ENCODE peak calls at places on chromosome 3, in eight cellular contexts. One of them, this sample, is unnamed.

GRCh38 chr3:179146911-179147570 is 1.1 kb upstream of the PIK3CA start:
- DNase-seq in pancreas: no peak
- DNase-seq in HepG2: peak
- DNase-seq in mammary epithelial cell: peak
- DNase-seq in HFF-Myc: peak
- DNase-seq in AG09319: no peak
- DNase-seq in GM06990: peak
- DNase-seq in fibroblast of lung: peak
- DNase-seq in this sample: peak

GRCh38 chr3:38853021-38853420 is 37.0 kb upstream of the SCN10A start:
- DNase-seq in GM06990: no peak
- DNase-seq in HFF-Myc: no peak
- DNase-seq in HepG2: no peak
- DNase-seq in pancreas: no peak
- DNase-seq in fibroblast of lung: no peak
- DNase-seq in AG09319: no peak
- DNase-seq in mammary epithelial cell: no peak
- DNase-seq in this sample: no peak

GRCh38 chr3:186854954-186855353 is 12.4 kb downstream of the ADIPOQ start:
- DNase-seq in fibroblast of lung: no peak
- DNase-seq in HFF-Myc: no peak
- DNase-seq in pancreas: no peak
- DNase-seq in mammary epithelial cell: no peak
- DNase-seq in HepG2: no peak
- DNase-seq in GM06990: no peak
- DNase-seq in AG09319: no peak
- DNase-seq in this sample: no peak

GRCh38 chr3:155312781-155313180 is 19.3 kb upstream of the STRIT1 start:
- DNase-seq in pancreas: no peak
- DNase-seq in HFF-Myc: no peak
- DNase-seq in mammary epithelial cell: no peak
- DNase-seq in HepG2: no peak
- DNase-seq in GM06990: no peak
- DNase-seq in AG09319: no peak
- DNase-seq in fibroblast of lung: no peak
- DNase-seq in this sample: no peak

GRCh38 chr3:149970716-149971402 is at the start of gene PFN2:
- DNase-seq in AG09319: peak
- DNase-seq in mammary epithelial cell: peak
- DNase-seq in GM06990: peak
- DNase-seq in HFF-Myc: no peak
- DNase-seq in HepG2: peak
- DNase-seq in fibroblast of lung: peak
- DNase-seq in pancreas: peak
- DNase-seq in this sample: peak

GRCh38 chr3:46998121-46998851 is 18.8 kb downstream of the NBEAL2 start:
- DNase-seq in AG09319: no peak
- DNase-seq in HepG2: peak
- DNase-seq in HFF-Myc: no peak
- DNase-seq in GM06990: peak
- DNase-seq in fibroblast of lung: peak
- DNase-seq in pancreas: peak
- DNase-seq in mammary epithelial cell: peak
- DNase-seq in this sample: peak

GRCh38 chr3:110456001-110456400 is 615.6 kb upstream of the NECTIN3 start:
- DNase-seq in AG09319: no peak
- DNase-seq in HFF-Myc: no peak
- DNase-seq in fibroblast of lung: peak
- DNase-seq in mammary epithelial cell: no peak
- DNase-seq in HepG2: no peak
- DNase-seq in pancreas: no peak
- DNase-seq in GM06990: no peak
- DNase-seq in this sample: no peak

GRCh38 chr3:73026111-73026510 is 29.5 kb downstream of the PPP4R2 start:
- DNase-seq in fibroblast of lung: no peak
- DNase-seq in HFF-Myc: no peak
- DNase-seq in HepG2: peak
- DNase-seq in mammary epithelial cell: no peak
- DNase-seq in pancreas: no peak
- DNase-seq in GM06990: no peak
- DNase-seq in AG09319: no peak
- DNase-seq in this sample: no peak

GRCh38 chr3:33437556-33438283 is 2.5 kb downstream of the UBP1 start:
- DNase-seq in HepG2: peak
- DNase-seq in mammary epithelial cell: peak
- DNase-seq in HFF-Myc: no peak
- DNase-seq in GM06990: no peak
- DNase-seq in pancreas: no peak
- DNase-seq in fibroblast of lung: peak
- DNase-seq in AG09319: no peak
- DNase-seq in this sample: peak

GRCh38 chr3:153348457-153349137 is 186.6 kb downstream of the RAP2B start:
- DNase-seq in HFF-Myc: no peak
- DNase-seq in mammary epithelial cell: peak
- DNase-seq in pancreas: no peak
- DNase-seq in GM06990: no peak
- DNase-seq in HepG2: no peak
- DNase-seq in fibroblast of lung: peak
- DNase-seq in AG09319: no peak
- DNase-seq in this sample: no peak

GRCh38 chr3:101377209-101377608 is 56.8 kb upstream of the IMPG2 start:
- DNase-seq in HFF-Myc: no peak
- DNase-seq in GM06990: no peak
- DNase-seq in mammary epithelial cell: no peak
- DNase-seq in AG09319: no peak
- DNase-seq in HepG2: no peak
- DNase-seq in pancreas: no peak
- DNase-seq in fibroblast of lung: peak
- DNase-seq in this sample: no peak

GRCh38 chr3:102068327-102068726 is 219.0 kb downstream of the NFKBIZ start:
- DNase-seq in fibroblast of lung: peak
- DNase-seq in HepG2: no peak
- DNase-seq in pancreas: no peak
- DNase-seq in HFF-Myc: no peak
- DNase-seq in AG09319: no peak
- DNase-seq in GM06990: no peak
- DNase-seq in mammary epithelial cell: peak
- DNase-seq in this sample: no peak

GRCh38 chr3:133573629-133574194 is at the start of gene CDV3:
- DNase-seq in HepG2: no peak
- DNase-seq in mammary epithelial cell: no peak
- DNase-seq in GM06990: no peak
- DNase-seq in AG09319: no peak
- DNase-seq in pancreas: no peak
- DNase-seq in fibroblast of lung: no peak
- DNase-seq in HFF-Myc: no peak
- DNase-seq in this sample: peak

GRCh38 chr3:76369170-76369569 is 583.8 kb upstream of the ZNF717 start:
- DNase-seq in GM06990: no peak
- DNase-seq in fibroblast of lung: peak
- DNase-seq in HFF-Myc: no peak
- DNase-seq in AG09319: no peak
- DNase-seq in mammary epithelial cell: no peak
- DNase-seq in HepG2: no peak
- DNase-seq in pancreas: no peak
- DNase-seq in this sample: no peak

GRCh38 chr3:187742351-187743171 is 2.7 kb downstream of the BCL6 start:
- DNase-seq in pancreas: no peak
- DNase-seq in GM06990: no peak
- DNase-seq in fibroblast of lung: peak
- DNase-seq in HFF-Myc: no peak
- DNase-seq in HepG2: no peak
- DNase-seq in mammary epithelial cell: peak
- DNase-seq in AG09319: no peak
- DNase-seq in this sample: no peak

GRCh38 chr3:113231391-113231790 is 20.0 kb downstream of the BOC start:
- DNase-seq in pancreas: no peak
- DNase-seq in GM06990: no peak
- DNase-seq in mammary epithelial cell: peak
- DNase-seq in HFF-Myc: no peak
- DNase-seq in fibroblast of lung: peak
- DNase-seq in AG09319: no peak
- DNase-seq in HepG2: no peak
- DNase-seq in this sample: no peak

GRCh38 chr3:122564155-122564912 is at the start of the genes DTX3L and PARP9:
- DNase-seq in fibroblast of lung: peak
- DNase-seq in AG09319: peak
- DNase-seq in HFF-Myc: peak
- DNase-seq in HepG2: peak
- DNase-seq in pancreas: peak
- DNase-seq in GM06990: peak
- DNase-seq in mammary epithelial cell: peak
- DNase-seq in this sample: peak

GRCh38 chr3:194632983-194633348 is 253 bp downstream of the TMEM44 start:
- DNase-seq in mammary epithelial cell: no peak
- DNase-seq in fibroblast of lung: peak
- DNase-seq in GM06990: no peak
- DNase-seq in AG09319: no peak
- DNase-seq in HepG2: no peak
- DNase-seq in HFF-Myc: no peak
- DNase-seq in pancreas: no peak
- DNase-seq in this sample: no peak

GRCh38 chr3:123126653-123127052 is 59.8 kb downstream of the PDIA5 start:
- DNase-seq in GM06990: no peak
- DNase-seq in mammary epithelial cell: no peak
- DNase-seq in AG09319: no peak
- DNase-seq in pancreas: no peak
- DNase-seq in fibroblast of lung: no peak
- DNase-seq in HFF-Myc: no peak
- DNase-seq in HepG2: no peak
- DNase-seq in this sample: no peak

GRCh38 chr3:197103766-197104165 is 74.1 kb upstream of the MELTF start:
- DNase-seq in pancreas: no peak
- DNase-seq in HFF-Myc: no peak
- DNase-seq in mammary epithelial cell: no peak
- DNase-seq in HepG2: no peak
- DNase-seq in fibroblast of lung: peak
- DNase-seq in GM06990: no peak
- DNase-seq in AG09319: no peak
- DNase-seq in this sample: no peak

DNA sequence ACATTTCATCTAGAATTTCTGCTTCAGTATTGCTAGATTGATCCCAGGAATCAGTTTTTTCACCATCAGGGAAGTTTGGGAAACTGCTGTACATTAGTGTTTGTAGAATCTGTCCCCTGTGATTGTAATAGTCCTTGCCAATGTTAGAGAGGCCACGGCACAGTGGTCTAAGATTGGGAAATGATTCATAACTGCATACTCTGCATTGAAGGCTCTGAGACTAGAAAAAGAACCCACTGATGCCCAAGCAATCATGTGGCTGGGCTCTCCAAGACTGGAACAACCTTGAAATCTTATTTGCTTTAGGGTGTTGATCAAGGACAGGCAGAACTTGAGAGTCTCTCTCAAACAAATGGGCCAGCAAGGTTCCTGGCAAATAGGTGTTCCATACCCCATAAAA is 245.6 kb upstream of the LRTM1 start:
- DNase-seq in HFF-Myc: no peak
- DNase-seq in GM06990: no peak
- DNase-seq in mammary epithelial cell: no peak
- DNase-seq in AG09319: no peak
- DNase-seq in HepG2: no peak
- DNase-seq in pancreas: no peak
- DNase-seq in fibroblast of lung: no peak
- DNase-seq in this sample: no peak
- TF ChIP-seq CTCF in HFF-Myc: no peak
- TF ChIP-seq CTCF in GM06990: no peak
- TF ChIP-seq CTCF in mammary epithelial cell: no peak
- TF ChIP-seq CTCF in AG09319: no peak
- TF ChIP-seq CTCF in HepG2: no peak
- TF ChIP-seq CTCF in pancreas: no peak
- TF ChIP-seq CTCF in fibroblast of lung: no peak
- TF ChIP-seq CTCF in this sample: no peak

DNA sequence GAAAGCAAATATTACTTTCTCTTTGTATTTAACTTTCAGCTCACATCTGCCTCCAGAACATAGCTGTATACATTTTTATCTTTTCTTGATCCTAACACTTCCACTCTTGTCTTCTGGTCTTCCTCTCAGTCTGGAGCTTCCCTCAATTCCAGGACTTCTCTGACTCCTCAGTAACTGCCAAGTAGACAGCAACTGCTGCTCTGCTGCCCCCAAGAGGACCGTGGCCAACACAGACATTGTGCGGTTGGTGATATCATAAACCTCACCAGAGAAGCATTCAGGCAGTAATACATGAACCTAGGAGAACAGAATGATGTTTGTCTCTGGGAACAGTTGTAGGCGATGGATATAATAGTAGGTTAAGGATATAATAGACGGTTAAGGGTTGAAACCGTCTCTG is 45.2 kb upstream of the FGF12 start:
- DNase-seq in AG09319: no peak
- DNase-seq in HepG2: peak
- DNase-seq in mammary epithelial cell: peak
- DNase-seq in GM06990: no peak
- DNase-seq in fibroblast of lung: peak
- DNase-seq in HFF-Myc: no peak
- DNase-seq in pancreas: no peak
- DNase-seq in this sample: peak
- TF ChIP-seq CTCF in AG09319: no peak
- TF ChIP-seq CTCF in HepG2: peak
- TF ChIP-seq CTCF in mammary epithelial cell: peak
- TF ChIP-seq CTCF in GM06990: peak
- TF ChIP-seq CTCF in fibroblast of lung: peak
- TF ChIP-seq CTCF in HFF-Myc: peak
- TF ChIP-seq CTCF in pancreas: no peak
- TF ChIP-seq CTCF in this sample: no peak

DNA sequence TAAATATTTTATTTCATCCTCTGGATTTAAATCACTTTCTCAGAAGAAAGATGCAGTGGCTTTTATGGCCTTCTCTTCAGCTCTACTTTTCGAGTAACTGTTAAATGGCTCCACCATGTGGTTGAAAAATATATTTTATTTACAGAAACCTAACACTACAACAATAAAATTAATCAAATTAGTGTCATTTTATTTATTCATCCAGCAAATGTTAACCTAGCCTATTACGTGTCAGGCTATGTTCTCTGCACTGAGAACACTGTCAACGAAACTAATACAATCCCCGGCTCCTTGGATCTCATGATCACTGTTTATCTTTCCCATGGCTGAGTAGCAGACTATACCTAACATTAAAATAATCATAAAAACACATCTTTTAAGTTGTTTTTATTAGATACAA is 148.0 kb upstream of the OSTN start:
- DNase-seq in HFF-Myc: no peak
- DNase-seq in pancreas: no peak
- DNase-seq in mammary epithelial cell: peak
- DNase-seq in AG09319: no peak
- DNase-seq in fibroblast of lung: peak
- DNase-seq in HepG2: peak
- DNase-seq in GM06990: no peak
- DNase-seq in this sample: no peak
- TF ChIP-seq CTCF in HFF-Myc: peak
- TF ChIP-seq CTCF in pancreas: no peak
- TF ChIP-seq CTCF in mammary epithelial cell: peak
- TF ChIP-seq CTCF in AG09319: peak
- TF ChIP-seq CTCF in fibroblast of lung: peak
- TF ChIP-seq CTCF in HepG2: peak
- TF ChIP-seq CTCF in GM06990: peak
- TF ChIP-seq CTCF in this sample: peak

DNA sequence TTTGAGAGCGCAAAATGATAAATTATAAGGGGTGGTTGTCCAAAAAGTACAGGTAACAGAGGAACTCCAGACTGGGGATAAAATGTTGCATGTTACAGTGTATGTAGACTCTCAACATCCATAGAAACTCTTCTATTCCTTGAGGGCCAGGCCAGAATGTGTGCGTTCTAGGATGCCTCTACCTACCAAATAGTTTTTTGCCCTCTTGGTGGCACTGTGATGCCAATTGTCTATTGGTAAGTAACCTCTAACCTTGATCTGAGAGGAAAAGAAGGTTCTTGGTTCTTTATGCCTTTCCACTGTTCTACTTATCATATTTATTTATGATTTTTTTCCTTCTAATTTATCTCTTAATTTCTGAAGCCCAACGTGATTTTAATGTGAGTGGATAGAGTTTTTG is 424.6 kb downstream of the GRM7 start:
- DNase-seq in GM06990: no peak
- DNase-seq in HFF-Myc: no peak
- DNase-seq in HepG2: no peak
- DNase-seq in pancreas: no peak
- DNase-seq in mammary epithelial cell: peak
- DNase-seq in fibroblast of lung: no peak
- DNase-seq in AG09319: no peak
- DNase-seq in this sample: no peak
- TF ChIP-seq CTCF in GM06990: peak
- TF ChIP-seq CTCF in HFF-Myc: no peak
- TF ChIP-seq CTCF in HepG2: no peak
- TF ChIP-seq CTCF in pancreas: no peak
- TF ChIP-seq CTCF in mammary epithelial cell: peak
- TF ChIP-seq CTCF in fibroblast of lung: no peak
- TF ChIP-seq CTCF in AG09319: no peak
- TF ChIP-seq CTCF in this sample: no peak